ENCODE peak calls at places on chromosomes 16 and 17, in nine cellular contexts. Q, N, C, V, K, Y, S, W and I are unnamed samples.
A peak's percentile ranks its signal among the peaks of the same experiment; 100 is the strongest.

GRCh38 chr17:4951486-4951885 is 567 bp downstream of the ENO3 start:
- DNase-seq in Q (no peak), N (no peak), C (no peak), V (no peak), K (no peak), Y (no peak), S (no peak), W (no peak), I (no peak)

GRCh38 chr17:1231456-1231855 is 38.8 kb upstream of the BHLHA9 start:
- DNase-seq in Q (no peak), N (no peak), C (no peak), V (peak; percentile 41), K (no peak), Y (no peak), S (no peak), W (peak; percentile 61), I (no peak)

GRCh38 chr16:2895813-2896212 is 12.8 kb downstream of the FLYWCH2 start:
- DNase-seq in Q (no peak), N (no peak), C (no peak), V (no peak), K (no peak), Y (peak; percentile 59), S (no peak), W (no peak), I (no peak)

GRCh38 chr16:24580665-24581064 is 41.3 kb downstream of the RBBP6 start:
- DNase-seq in Q (peak; percentile 33), N (no peak), C (peak; percentile 69), V (peak; percentile 58), K (no peak), Y (peak; percentile 75), S (peak; percentile 18), W (no peak), I (no peak)

GRCh38 chr16:71426069-71426879 is 15.6 kb downstream of the TLE7 start:
- DNase-seq in Q (peak; percentile 97), N (no peak), C (peak; percentile 77), V (peak; percentile 74), K (no peak), Y (peak; percentile 87), S (peak; percentile 8), W (no peak), I (no peak)

GRCh38 chr17:41650794-41651624 is 26.6 kb upstream of the KRT17 start:
- DNase-seq in Q (no peak), N (no peak), C (no peak), V (no peak), K (no peak), Y (no peak), S (no peak), W (no peak), I (no peak)

GRCh38 chr17:42109086-42109485 is 3.4 kb downstream of the DHX58 start:
- DNase-seq in Q (no peak), N (no peak), C (no peak), V (no peak), K (no peak), Y (no peak), S (no peak), W (no peak), I (no peak)

GRCh38 chr17:39916918-39917317 is 1.5 kb downstream of the GSDMB start:
- DNase-seq in Q (no peak), N (no peak), C (peak; percentile 25), V (peak; percentile 14), K (no peak), Y (peak; percentile 48), S (no peak), W (no peak), I (no peak)

GRCh38 chr17:80063815-80064585 is 27.6 kb downstream of the CCDC40 start:
- DNase-seq in Q (peak; percentile 93), N (no peak), C (peak; percentile 38), V (peak; percentile 89), K (no peak), Y (peak; percentile 76), S (no peak), W (peak; percentile 39), I (no peak)

GRCh38 chr17:62950067-62950466 is 16.0 kb upstream of the TANC2 start:
- DNase-seq in Q (no peak), N (no peak), C (peak; percentile 99), V (peak; percentile 92), K (peak; percentile 70), Y (peak; percentile 69), S (no peak), W (no peak), I (no peak)

GRCh38 chr16:10036951-10037350 is 145.3 kb downstream of the GRIN2A start:
- DNase-seq in Q (no peak), N (no peak), C (no peak), V (no peak), K (no peak), Y (no peak), S (no peak), W (no peak), I (no peak)

GRCh38 chr17:10071141-10071540 is 127.3 kb downstream of the GAS7 start:
- DNase-seq in Q (no peak), N (no peak), C (no peak), V (no peak), K (no peak), Y (no peak), S (no peak), W (no peak), I (no peak)

GRCh38 chr16:28905229-28905754 is 19.7 kb downstream of the RABEP2 start:
- DNase-seq in Q (no peak), N (no peak), C (no peak), V (no peak), K (no peak), Y (no peak), S (no peak), W (no peak), I (no peak)

GRCh38 chr17:76568771-76569170 is 16.9 kb downstream of the ST6GALNAC2 start:
- DNase-seq in Q (no peak), N (no peak), C (no peak), V (no peak), K (no peak), Y (no peak), S (no peak), W (no peak), I (no peak)

GRCh38 chr17:9615486-9615885 is 29.8 kb upstream of the USP43 start:
- DNase-seq in Q (no peak), N (no peak), C (no peak), V (peak; percentile 59), K (no peak), Y (peak; percentile 34), S (no peak), W (no peak), I (no peak)

GRCh38 chr16:65833171-65833871 is 533.2 kb upstream of the CDH5 start:
- DNase-seq in Q (no peak), N (no peak), C (peak; percentile 89), V (peak; percentile 82), K (peak; percentile 13), Y (peak; percentile 71), S (peak; percentile 98), W (no peak), I (no peak)

GRCh38 chr16:11273721-11274324 is 394 bp upstream of the PRM3 start:
- DNase-seq in Q (no peak), N (no peak), C (no peak), V (peak; percentile 80), K (no peak), Y (peak; percentile 13), S (no peak), W (no peak), I (no peak)
- H3K4me3 ChIP-seq in Q (no peak overlapping the region), N (no peak overlapping the region), C (no peak overlapping the region), V (no peak overlapping the region), K (no peak overlapping the region), Y (no peak overlapping the region), S (no peak overlapping the region), W (no peak overlapping the region), I (no peak overlapping the region)

GRCh38 chr16:47144559-47144877 is 773 bp upstream of the NETO2 start:
- DNase-seq in Q (no peak), N (no peak), C (no peak), V (no peak), K (no peak), Y (no peak), S (no peak), W (no peak), I (no peak)
- H3K4me3 ChIP-seq in Q (peak overlapping the region; percentile 69), N (peak overlapping the region; percentile 40), C (peak overlapping the region; percentile 74), V (peak overlapping the region; percentile 63), K (peak overlapping the region; percentile 70), Y (peak overlapping the region; percentile 69), S (peak overlapping the region; percentile 66), W (peak overlapping the region; percentile 6), I (peak overlapping the region; percentile 48)

DNA sequence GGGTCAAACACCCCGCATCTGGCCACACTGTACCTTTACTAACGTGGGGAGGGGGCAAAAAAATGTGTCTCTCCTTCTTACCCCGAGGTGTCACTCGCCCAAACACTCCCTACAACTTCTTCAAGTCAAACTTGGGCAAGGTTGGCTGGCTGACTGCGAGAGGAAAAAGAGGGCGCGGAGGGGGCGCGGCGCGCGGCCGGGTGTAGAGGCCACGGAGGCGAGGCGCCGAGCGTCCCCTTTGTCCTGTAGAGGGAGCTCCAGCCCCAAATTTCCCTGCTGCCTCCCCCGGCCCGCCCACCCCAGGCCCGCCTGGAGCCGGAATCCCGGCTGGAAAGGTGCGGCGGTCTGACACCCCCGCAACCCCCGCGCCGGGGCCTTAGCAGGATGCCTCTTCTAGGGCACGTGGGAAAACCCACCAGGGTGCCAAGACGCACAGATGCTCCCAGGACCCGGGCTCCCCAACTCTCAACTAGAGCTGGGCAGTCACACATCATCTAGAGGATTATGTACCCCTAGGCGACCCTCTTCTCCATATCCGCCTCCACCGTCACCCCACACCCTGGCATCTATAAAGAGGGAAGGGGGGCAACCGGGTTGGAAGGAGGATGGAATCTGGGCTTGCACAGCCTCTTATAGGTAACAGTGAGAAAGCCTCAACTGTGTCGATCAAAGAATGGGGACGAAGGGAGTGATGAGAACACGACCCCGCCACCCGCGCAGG is 4.2 kb downstream of the IRX3 start:
- DNase-seq in Q (peak; percentile 77), N (no peak), C (peak; percentile 53), V (peak; percentile 36), K (no peak), Y (peak; percentile 41), S (no peak), W (no peak), I (no peak)
- H3K4me3 ChIP-seq in Q (peak overlapping the region; percentile 40), N (no peak overlapping the region), C (peak overlapping the region; percentile 22), V (no peak overlapping the region), K (no peak overlapping the region), Y (no peak overlapping the region), S (no peak overlapping the region), W (no peak overlapping the region), I (no peak overlapping the region)

GRCh38 chr16:57009641-57010170 is 20.3 kb downstream of the NLRC5 start:
- DNase-seq in Q (no peak), N (no peak), C (no peak), V (no peak), K (no peak), Y (no peak), S (no peak), W (no peak), I (no peak)

GRCh38 chr16:57016301-57016700 is 26.9 kb downstream of the NLRC5 start:
- DNase-seq in Q (no peak), N (no peak), C (no peak), V (no peak), K (no peak), Y (no peak), S (no peak), W (no peak), I (no peak)

GRCh38 chr16:57013902-57014301 is 24.5 kb downstream of the NLRC5 start:
- DNase-seq in Q (no peak), N (no peak), C (no peak), V (no peak), K (no peak), Y (no peak), S (no peak), W (no peak), I (no peak)

GRCh38 chr16:57012353-57012752 is 23.0 kb downstream of the NLRC5 start:
- DNase-seq in Q (no peak), N (no peak), C (no peak), V (no peak), K (no peak), Y (no peak), S (no peak), W (no peak), I (no peak)

GRCh38 chr16:57013268-57013667 is 23.9 kb downstream of the NLRC5 start:
- DNase-seq in Q (no peak), N (no peak), C (peak; percentile 60), V (peak; percentile 77), K (no peak), Y (peak; percentile 58), S (no peak), W (no peak), I (no peak)
- H3K4me3 ChIP-seq in Q (no peak overlapping the region), N (no peak overlapping the region), C (no peak overlapping the region), V (no peak overlapping the region), K (no peak overlapping the region), Y (no peak overlapping the region), S (no peak overlapping the region), W (no peak overlapping the region), I (no peak overlapping the region)